ENCODE peak calls at places on chromosomes 11 and 22, in four cellular contexts. X, T, Q and P are unnamed samples.
A peak's percentile ranks its signal among the peaks of the same experiment; 100 is the strongest.

GRCh38 chr22:28582806-28583205 is 96.8 kb downstream of the TTC28 start:
- DNase-seq in X (peak; percentile 41), T (no peak), Q (peak; percentile 81), P (peak; percentile 75)

GRCh38 chr11:1338201-1339065 is 29.0 kb upstream of the TOLLIP start:
- DNase-seq in X (no peak), T (no peak), Q (no peak), P (no peak)

GRCh38 chr11:20596629-20597129 is 2.7 kb upstream of the SLC6A5 start:
- DNase-seq in X (no peak), T (no peak), Q (no peak), P (peak; percentile 71)

GRCh38 chr22:27504854-27505253 is 296.7 kb downstream of the MN1 start:
- DNase-seq in X (no peak), T (no peak), Q (no peak), P (no peak)

GRCh38 chr11:98185245-98185644 is 835.5 kb upstream of the CNTN5 start:
- DNase-seq in X (no peak), T (no peak), Q (no peak), P (no peak)

GRCh38 chr11:105937331-105937730 is 84.7 kb downstream of the MSANTD4 start:
- DNase-seq in X (peak; percentile 77), T (no peak), Q (peak; percentile 67), P (no peak)

GRCh38 chr11:74138572-74138971 is 32.2 kb downstream of the C2CD3 start:
- DNase-seq in X (peak; percentile 89), T (peak; percentile 6), Q (peak; percentile 99), P (peak; percentile 83)

GRCh38 chr11:9001736-9002135 is 2.1 kb downstream of the NRIP3 start:
- DNase-seq in X (peak; percentile 89), T (no peak), Q (peak; percentile 95), P (peak; percentile 32)

GRCh38 chr11:72824811-72825505 is 10.7 kb downstream of the ATG16L2 start:
- DNase-seq in X (no peak), T (no peak), Q (no peak), P (no peak)

GRCh38 chr11:123590296-123590912 is 64.0 kb downstream of the SCN3B start:
- DNase-seq in X (peak; percentile 11), T (no peak), Q (peak; percentile 53), P (no peak)

GRCh38 chr11:16356751-16357365 is 512 bp upstream of the SOX6 start:
- DNase-seq in X (peak; percentile 19), T (no peak), Q (peak; percentile 41), P (no peak)

GRCh38 chr11:2542406-2542805 is 97.6 kb downstream of the KCNQ1 start:
- DNase-seq in X (no peak), T (no peak), Q (no peak), P (no peak)

GRCh38 chr22:23373601-23374000 is 193.3 kb downstream of the BCR start:
- DNase-seq in X (no peak), T (no peak), Q (no peak), P (no peak)

GRCh38 chr11:92383430-92383829 is 158.8 kb downstream of the FAT3 start:
- DNase-seq in X (peak; percentile 33), T (no peak), Q (peak; percentile 54), P (peak; percentile 84)

GRCh38 chr11:82089426-82089825 is 644.2 kb downstream of the FAM181B start:
- DNase-seq in X (no peak), T (no peak), Q (no peak), P (no peak)

GRCh38 chr11:64447717-64448598 is 89.0 kb downstream of the RPS6KA4 start:
- DNase-seq in X (peak; percentile 57), T (no peak), Q (peak; percentile 7), P (peak; percentile 15)

GRCh38 chr22:30334601-30335000 is 7.9 kb upstream of the TBC1D10A start:
- DNase-seq in X (no peak), T (no peak), Q (no peak), P (no peak)

GRCh38 chr11:130462101-130462885 is 13.8 kb downstream of the ADAMTS15 start:
- DNase-seq in X (no peak), T (no peak), Q (no peak), P (no peak)

GRCh38 chr11:94647926-94648325 is 80.8 kb downstream of the PIWIL4 start:
- DNase-seq in X (peak; percentile 68), T (no peak), Q (peak; percentile 20), P (peak; percentile 69)

GRCh38 chr11:16041207-16041606 is 315.1 kb downstream of the SOX6 start:
- DNase-seq in X (no peak), T (no peak), Q (no peak), P (no peak)

GRCh38 chr11:3225826-3226750 is 6.1 kb downstream of the MRGPRE start:
- DNase-seq in X (no peak), T (no peak), Q (no peak), P (no peak)

GRCh38 chr22:39263626-39264025 is 18.8 kb upstream of the PDGFB start:
- DNase-seq in X (no peak), T (no peak), Q (no peak), P (no peak)

GRCh38 chr11:45774023-45774655 is 30.8 kb upstream of the SLC35C1 start:
- DNase-seq in X (no peak), T (no peak), Q (no peak), P (no peak)

GRCh38 chr11:19769820-19770219 is 57.2 kb downstream of the NAV2 start:
- DNase-seq in X (peak; percentile 51), T (no peak), Q (peak; percentile 66), P (no peak)

GRCh38 chr22:42905702-42906183 is 48.7 kb upstream of the ARFGAP3 start:
- DNase-seq in X (no peak), T (no peak), Q (no peak), P (no peak)

GRCh38 chr22:38316340-38317236 is 645 bp downstream of the CSNK1E start:
- DNase-seq in X (peak; percentile 74), T (no peak), Q (peak; percentile 51), P (peak; percentile 68)

GRCh38 chr11:69496631-69497220 is 15.3 kb downstream of the LINC01488 start:
- DNase-seq in X (no peak), T (no peak), Q (peak; percentile 70), P (no peak)
- H2BK120ac ChIP-seq in X (peak overlapping the region; percentile 86), T (peak overlapping the region; percentile 63), Q (peak overlapping the region; percentile 98), P (no peak overlapping the region)

GRCh38 chr11:67027943-67028542 is 5.1 kb downstream of the SYT12 start:
- DNase-seq in X (no peak), T (no peak), Q (no peak), P (peak; percentile 53)

GRCh38 chr11:67027483-67027930 is 4.6 kb downstream of the SYT12 start:
- DNase-seq in X (no peak), T (no peak), Q (no peak), P (no peak)

GRCh38 chr11:67025750-67026149 is 2.8 kb downstream of the SYT12 start:
- DNase-seq in X (no peak), T (no peak), Q (no peak), P (no peak)

GRCh38 chr11:67024966-67025365 is 2.0 kb downstream of the SYT12 start:
- DNase-seq in X (no peak), T (no peak), Q (no peak), P (no peak)

GRCh38 chr11:67026941-67027340 is 4.0 kb downstream of the SYT12 start:
- DNase-seq in X (no peak), T (no peak), Q (no peak), P (no peak)
- H2BK120ac ChIP-seq in X (no peak overlapping the region), T (no peak overlapping the region), Q (no peak overlapping the region), P (no peak overlapping the region)

DNA sequence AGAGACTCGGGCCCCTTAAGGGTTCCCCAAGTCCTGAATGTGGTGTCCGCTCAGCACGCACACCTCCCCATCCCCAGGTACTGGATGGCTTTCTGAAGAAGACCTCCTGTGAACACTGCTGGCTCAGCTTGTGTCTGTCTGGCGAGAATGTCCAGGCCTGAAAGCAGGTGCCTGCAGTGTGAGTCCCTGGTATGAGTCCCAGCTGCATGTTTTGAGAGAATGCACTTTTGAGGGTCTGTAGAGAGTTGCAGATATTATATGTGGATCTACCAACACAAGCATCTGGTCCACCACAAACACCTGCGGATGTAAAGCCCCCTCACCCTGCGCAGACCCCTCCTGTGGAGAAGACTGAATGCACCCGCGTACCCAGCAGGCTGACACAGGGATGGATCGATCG is 1308.9 kb downstream of the TBC1D22A start:
- DNase-seq in X (no peak), T (no peak), Q (no peak), P (no peak)
- H2BK120ac ChIP-seq in X (no peak overlapping the region), T (no peak overlapping the region), Q (no peak overlapping the region), P (no peak overlapping the region)

DNA sequence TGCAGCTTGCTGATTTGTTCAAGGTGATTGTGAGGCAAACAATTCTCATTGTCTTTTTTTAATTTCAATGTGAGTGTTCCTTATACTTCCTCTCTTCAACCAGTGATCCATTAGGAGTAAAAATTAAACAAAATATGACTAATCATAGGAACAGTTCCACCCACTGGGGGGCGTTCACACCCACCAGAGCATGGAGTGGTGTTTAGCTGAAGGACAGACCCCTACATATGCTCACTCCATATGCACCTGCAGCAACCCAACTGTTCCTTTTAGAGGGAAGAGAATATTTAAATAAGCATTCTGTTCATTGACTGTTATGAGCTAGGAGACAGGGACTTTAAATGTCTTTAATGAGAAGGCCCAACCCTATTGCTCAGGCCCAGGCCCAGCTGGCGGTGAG is 78.7 kb upstream of the DRD2 start:
- DNase-seq in X (no peak), T (no peak), Q (no peak), P (no peak)
- H2BK120ac ChIP-seq in X (no peak overlapping the region), T (no peak overlapping the region), Q (peak overlapping the region; percentile 30), P (no peak overlapping the region)

GRCh38 chr11:75567971-75568370 is 5.9 kb downstream of the SERPINH1 start:
- DNase-seq in X (no peak), T (no peak), Q (no peak), P (no peak)

GRCh38 chr11:75563978-75564552 is 2.0 kb downstream of the SERPINH1 start:
- DNase-seq in X (peak; percentile 90), T (peak; percentile 71), Q (peak; percentile 92), P (peak; percentile 98)

GRCh38 chr11:75566763-75567279 is 4.8 kb downstream of the SERPINH1 start:
- DNase-seq in X (no peak), T (no peak), Q (no peak), P (no peak)

GRCh38 chr11:75565221-75565814 is 3.3 kb downstream of the SERPINH1 start:
- DNase-seq in X (peak; percentile 88), T (no peak), Q (peak; percentile 78), P (peak; percentile 54)

GRCh38 chr11:75565916-75566762 is 4.1 kb downstream of the SERPINH1 start:
- DNase-seq in X (no peak), T (no peak), Q (no peak), P (no peak)
- H2BK120ac ChIP-seq in X (no peak overlapping the region), T (peak overlapping the region; percentile 28), Q (no peak overlapping the region), P (no peak overlapping the region)